ENCODE peak calls at places on chromosomes 6 and 20, in seven cellular contexts. U is progenitor cell of endocrine pancreas, W is Peyer's patch, K is AG04450, Q is glutamatergic neuron, A is A549, T is tibial artery. E is an unnamed sample.

GRCh38 chr6:77633993-77634392 is 18.8 kb upstream of the MEI4 start:
- DNase-seq in U (no peak), W (no peak), K (no peak), Q (no peak), A (no peak), T (no peak), E (no peak)

GRCh38 chr6:34110610-34111009 is 35.3 kb downstream of the GRM4 start:
- DNase-seq in U (no peak), W (no peak), K (no peak), Q (peak), A (no peak), T (no peak), E (no peak)

GRCh38 chr20:43843096-43843964 is 71.3 kb upstream of the TOX2 start:
- DNase-seq in U (no peak), W (no peak), K (peak), Q (no peak), A (peak), T (no peak), E (peak)

GRCh38 chr6:105402981-105403935 is at the start of gene PREP:
- DNase-seq in U (peak), W (peak), K (peak), Q (peak), A (peak), T (peak), E (peak)

GRCh38 chr6:71205336-71205956 is 83.2 kb upstream of the OGFRL1 start:
- DNase-seq in U (no peak), W (no peak), K (no peak), Q (no peak), A (no peak), T (no peak), E (peak)

GRCh38 chr6:137766596-137767370 is 100.3 kb upstream of the TNFAIP3 start:
- DNase-seq in U (no peak), W (no peak), K (no peak), Q (no peak), A (no peak), T (no peak), E (no peak)

GRCh38 chr6:97294451-97294850 is 11.4 kb upstream of the MMS22L start:
- DNase-seq in U (no peak), W (no peak), K (peak), Q (no peak), A (no peak), T (no peak), E (peak)

GRCh38 chr20:45020236-45020886 is 54.0 kb downstream of the STK4 start:
- DNase-seq in U (no peak), W (no peak), K (no peak), Q (no peak), A (no peak), T (no peak), E (no peak)

GRCh38 chr6:141203902-141204575 is 928.7 kb upstream of the GJE1 start:
- DNase-seq in U (no peak), W (no peak), K (peak), Q (no peak), A (no peak), T (no peak), E (peak)

GRCh38 chr6:126093108-126093507 is 106.8 kb downstream of the TRMT11 start:
- DNase-seq in U (no peak), W (no peak), K (no peak), Q (no peak), A (no peak), T (no peak), E (no peak)

GRCh38 chr6:133240511-133241087 is 558 bp upstream of the EYA4 start:
- DNase-seq in U (peak), W (no peak), K (no peak), Q (peak), A (peak), T (no peak), E (no peak)

GRCh38 chr20:61435823-61436220 is 183.8 kb downstream of the CDH4 start:
- DNase-seq in U (no peak), W (no peak), K (no peak), Q (no peak), A (no peak), T (peak), E (no peak)

GRCh38 chr6:19691465-19692167 is 145.6 kb upstream of the ID4 start:
- DNase-seq in U (peak), W (no peak), K (no peak), Q (peak), A (no peak), T (peak), E (no peak)

GRCh38 chr20:16732506-16733152 is 2.8 kb downstream of the SNRPB2 start:
- DNase-seq in U (no peak), W (no peak), K (no peak), Q (no peak), A (no peak), T (no peak), E (no peak)

GRCh38 chr20:41734506-41734945 is 116.3 kb upstream of the CHD6 start:
- DNase-seq in U (peak), W (peak), K (no peak), Q (peak), A (peak), T (no peak), E (peak)

GRCh38 chr20:61120595-61121515 is 131.2 kb upstream of the CDH4 start:
- DNase-seq in U (no peak), W (no peak), K (peak), Q (peak), A (peak), T (no peak), E (peak)

GRCh38 chr6:151413372-151414145 is 22.2 kb upstream of the ZBTB2 start:
- DNase-seq in U (no peak), W (no peak), K (no peak), Q (no peak), A (no peak), T (no peak), E (no peak)

GRCh38 chr6:79672631-79673065 is 41.5 kb downstream of the SH3BGRL2 start:
- DNase-seq in U (no peak), W (no peak), K (no peak), Q (no peak), A (peak), T (no peak), E (no peak)

GRCh38 chr6:842141-842540 is 149.2 kb upstream of the EXOC2 start:
- DNase-seq in U (no peak), W (no peak), K (no peak), Q (no peak), A (no peak), T (no peak), E (no peak)

GRCh38 chr20:48326434-48326691 is 501.4 kb downstream of the PREX1 start:
- DNase-seq in U (no peak), W (no peak), K (no peak), Q (no peak), A (no peak), T (no peak), E (no peak)

GRCh38 chr6:83221886-83222479 is 28.8 kb downstream of the RWDD2A start:
- DNase-seq in U (no peak), W (no peak), K (no peak), Q (no peak), A (peak), T (no peak), E (peak)

GRCh38 chr6:14661188-14661587 is 543.6 kb downstream of the CD83 start:
- DNase-seq in U (no peak), W (peak), K (no peak), Q (no peak), A (peak), T (no peak), E (no peak)

GRCh38 chr20:55394592-55394991 is 610.7 kb downstream of the CBLN4 start:
- DNase-seq in U (no peak), W (no peak), K (no peak), Q (no peak), A (no peak), T (no peak), E (no peak)

GRCh38 chr20:18734525-18735189 is 78.9 kb upstream of the SCP2D1 start:
- DNase-seq in U (no peak), W (no peak), K (no peak), Q (no peak), A (peak), T (no peak), E (peak)

GRCh38 chr20:62355527-62356142 is 11.5 kb downstream of the LAMA5 start:
- DNase-seq in U (no peak), W (no peak), K (no peak), Q (peak), A (peak), T (peak), E (no peak)

DNA sequence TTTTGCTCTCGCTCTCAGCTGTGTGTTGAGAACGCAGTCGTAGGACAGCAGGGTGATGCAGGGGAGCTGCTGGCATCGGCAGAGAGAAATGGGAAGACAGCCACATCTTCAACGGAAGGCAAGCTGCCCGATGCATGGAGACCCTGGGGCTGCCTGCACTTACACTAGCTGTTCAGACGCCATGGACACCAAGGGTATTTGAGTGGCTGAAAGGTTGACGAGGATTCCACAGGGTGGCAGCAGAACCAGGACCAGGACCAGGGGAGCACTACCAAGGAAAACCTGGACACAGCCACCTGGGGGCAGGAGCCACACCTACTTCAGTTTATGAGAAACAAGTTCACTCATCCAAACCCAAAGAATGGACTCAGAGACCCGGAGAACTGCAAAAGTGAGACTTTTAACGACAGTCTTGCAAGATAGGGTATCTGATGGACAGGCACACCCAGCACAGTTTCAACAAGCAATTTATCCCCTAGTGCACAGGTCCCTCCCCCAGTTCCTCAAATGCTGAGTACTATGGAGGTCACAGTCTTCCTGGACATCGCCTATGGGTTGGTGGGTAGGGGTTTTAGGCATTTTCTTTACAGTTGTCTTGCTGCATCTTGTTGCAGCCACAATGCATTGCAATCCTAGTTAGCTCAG is 56.3 kb upstream of the ENTPD6 start:
- DNase-seq in U (no peak), W (no peak), K (no peak), Q (no peak), A (peak), T (no peak), E (no peak)
- TF ChIP-seq CTCF in U (peak), W (no peak), K (no peak), Q (no peak), A (peak), T (no peak), E (peak)

DNA sequence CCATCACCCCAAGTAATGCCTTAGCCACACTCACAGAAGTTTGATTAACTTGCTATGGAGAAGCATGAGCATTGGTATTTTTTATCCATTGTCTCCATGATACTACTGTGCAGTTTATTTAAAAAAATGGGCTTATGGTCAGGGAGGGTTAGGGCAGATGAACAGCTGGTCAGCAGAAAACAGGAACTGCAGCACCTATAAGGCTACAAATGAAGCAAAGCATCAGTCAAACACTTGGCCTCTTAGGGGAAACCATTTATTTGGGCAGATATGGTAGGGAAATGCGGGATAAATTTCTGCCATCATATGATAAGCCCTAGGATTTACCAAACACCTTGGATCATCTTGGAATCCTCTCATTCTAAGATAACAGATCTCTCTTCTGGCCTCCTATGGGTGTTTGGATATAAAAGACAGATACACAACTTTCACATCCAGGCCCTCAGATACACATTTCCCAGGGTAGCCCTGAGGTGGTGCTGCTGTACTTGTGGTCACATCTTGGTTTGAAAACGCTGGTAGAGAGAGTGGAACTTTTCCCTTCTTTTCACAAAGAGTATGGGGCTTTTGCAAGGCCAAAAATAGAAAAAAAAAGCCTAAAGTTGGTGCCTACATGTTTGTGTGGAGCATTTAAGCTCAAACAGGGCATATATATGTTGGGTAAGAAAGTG is 42.8 kb upstream of the AHI1 start:
- DNase-seq in U (no peak), W (no peak), K (no peak), Q (no peak), A (peak), T (no peak), E (no peak)
- TF ChIP-seq CTCF in U (no peak), W (no peak), K (peak), Q (no peak), A (no peak), T (no peak), E (peak)

DNA sequence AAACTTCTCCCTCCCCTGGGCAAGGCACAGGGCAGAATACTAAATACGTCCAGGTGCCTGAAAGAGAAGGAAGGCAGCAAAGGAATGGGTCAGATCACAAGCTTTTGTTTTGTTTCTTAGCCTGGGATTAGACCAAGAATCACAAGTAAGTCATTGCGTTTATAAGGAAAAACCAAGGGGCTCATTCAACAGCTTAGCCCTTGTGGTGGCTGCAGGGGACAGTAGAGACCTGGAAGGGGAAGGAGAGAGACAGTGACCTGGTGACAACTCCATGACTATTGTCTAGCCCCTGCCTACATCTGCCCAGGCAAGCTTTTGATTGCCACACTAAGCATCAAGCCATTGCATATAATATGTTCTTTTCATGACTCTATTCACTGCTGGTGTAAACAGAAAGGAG is 30.1 kb upstream of the TBC1D7 start:
- DNase-seq in U (no peak), W (no peak), K (no peak), Q (no peak), A (no peak), T (no peak), E (no peak)
- TF ChIP-seq CTCF in U (no peak), W (no peak), K (no peak), Q (no peak), A (no peak), T (no peak), E (no peak)

DNA sequence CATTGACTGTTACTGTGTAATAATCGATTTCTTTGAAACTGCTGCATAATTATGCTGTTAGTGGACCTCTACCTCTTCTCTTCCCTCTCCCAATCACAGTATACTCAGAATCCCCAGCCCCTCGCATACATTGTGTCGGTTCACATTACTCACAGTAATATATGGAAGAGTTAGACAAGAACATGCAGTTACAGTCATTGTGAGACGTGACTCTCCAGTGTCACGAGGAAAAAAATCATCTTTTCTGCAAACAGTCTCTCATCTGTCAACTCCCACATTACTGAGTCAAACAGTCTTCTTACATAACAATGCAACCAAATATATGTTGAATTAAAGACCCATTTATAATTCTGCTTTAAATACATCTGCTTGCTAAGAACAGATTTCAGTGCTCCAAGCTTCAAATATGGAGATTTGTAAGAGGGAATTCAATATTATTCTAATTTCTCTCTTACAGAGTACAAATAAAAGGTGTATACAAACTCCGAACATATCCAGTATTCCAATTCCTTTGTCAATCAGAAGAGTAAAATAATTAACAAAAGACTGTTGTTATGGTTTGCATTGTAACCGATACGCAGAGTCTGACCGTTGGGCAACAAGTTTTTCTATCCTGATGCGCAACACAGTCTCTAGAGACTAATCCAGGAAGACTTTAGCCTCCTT is 113.3 kb downstream of the TMEM242 start:
- DNase-seq in U (no peak), W (no peak), K (no peak), Q (no peak), A (no peak), T (no peak), E (no peak)
- TF ChIP-seq CTCF in U (no peak), W (no peak), K (no peak), Q (no peak), A (no peak), T (no peak), E (no peak)

GRCh38 chr20:9617940-9618339 is 103.5 kb downstream of the LAMP5 start:
- DNase-seq in U (no peak), W (no peak), K (no peak), Q (peak), A (peak), T (no peak), E (peak)
- TF ChIP-seq CTCF in U (peak), W (peak), K (peak), Q (no peak), A (peak), T (peak), E (peak)

GRCh38 chr6:37696841-37697735 is 595 bp downstream of the MDGA1 start:
- DNase-seq in U (peak), W (peak), K (no peak), Q (no peak), A (no peak), T (no peak), E (no peak)
- TF ChIP-seq CTCF in U (peak), W (no peak), K (peak), Q (no peak), A (peak), T (peak), E (peak)

DNA sequence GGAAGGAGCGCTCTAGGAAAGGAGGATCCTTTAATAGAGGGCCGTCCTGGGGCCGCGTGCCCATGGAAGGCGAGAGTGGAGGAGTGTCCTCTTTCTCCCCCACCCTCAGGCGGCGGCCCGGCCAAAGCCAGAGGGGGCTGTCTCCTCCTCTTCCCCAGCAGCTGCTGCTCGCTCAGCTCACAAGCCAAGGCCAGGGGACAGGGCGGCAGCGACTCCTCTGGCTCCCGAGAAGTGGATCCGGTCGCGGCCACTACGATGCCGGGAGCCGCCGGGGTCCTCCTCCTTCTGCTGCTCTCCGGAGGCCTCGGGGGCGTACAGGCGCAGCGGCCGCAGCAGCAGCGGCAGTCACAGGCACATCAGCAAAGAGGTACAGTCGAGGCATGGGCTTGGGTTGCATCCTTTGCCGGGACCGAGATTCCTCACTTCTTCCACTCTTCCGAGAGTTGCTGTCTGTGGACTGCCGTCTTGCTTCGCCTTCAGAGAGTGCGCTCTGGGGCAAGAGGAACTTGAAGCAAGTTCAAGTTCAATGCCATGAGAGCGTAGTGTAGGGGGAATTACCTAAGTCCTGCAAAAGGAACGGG is at the start of gene LAMA2:
- DNase-seq in U (peak), W (no peak), K (peak), Q (peak), A (no peak), T (peak), E (peak)
- TF ChIP-seq CTCF in U (peak), W (no peak), K (peak), Q (no peak), A (no peak), T (peak), E (peak)

GRCh38 chr6:149842331-149842730 is 21.8 kb downstream of the LRP11 start:
- DNase-seq in U (no peak), W (no peak), K (no peak), Q (no peak), A (no peak), T (no peak), E (no peak)

GRCh38 chr6:149844480-149844879 is 19.7 kb downstream of the LRP11 start:
- DNase-seq in U (no peak), W (no peak), K (no peak), Q (no peak), A (no peak), T (no peak), E (no peak)

GRCh38 chr6:149843051-149843633 is 21.0 kb downstream of the LRP11 start:
- DNase-seq in U (no peak), W (no peak), K (no peak), Q (no peak), A (no peak), T (no peak), E (no peak)

GRCh38 chr6:149845549-149845948 is 18.6 kb downstream of the LRP11 start:
- DNase-seq in U (no peak), W (no peak), K (no peak), Q (no peak), A (no peak), T (no peak), E (no peak)

GRCh38 chr6:149840345-149841075 is 23.6 kb downstream of the LRP11 start:
- DNase-seq in U (peak), W (peak), K (peak), Q (no peak), A (peak), T (peak), E (peak)
- TF ChIP-seq CTCF in U (peak), W (peak), K (peak), Q (no peak), A (peak), T (peak), E (peak)